ENCODE peak calls at places on chromosomes 11 and 22, in six cellular contexts. Z, V, A, O, J and Q are unnamed samples.
A peak's percentile ranks its signal among the peaks of the same experiment; 100 is the strongest.

GRCh38 chr11:13098890-13099289 is 89.8 kb downstream of the RASSF10 start:
- DNase-seq in A (no peak), Z (no peak), V (no peak), J (no peak), O (no peak), Q (no peak)

GRCh38 chr22:46367707-46368191 is 32.2 kb downstream of the TRMU start:
- DNase-seq in A (peak; percentile 89), Z (peak; percentile 40), J (peak; percentile 79), V (peak; percentile 46), O (peak; percentile 96), Q (peak; percentile 48)

GRCh38 chr22:36744791-36745190 is 31.1 kb downstream of the IFT27 start:
- DNase-seq in Z (no peak), O (no peak), J (no peak), A (peak; percentile 11), V (no peak), Q (no peak)

GRCh38 chr11:119878990-119879389 is 150.0 kb upstream of the NECTIN1 start:
- DNase-seq in A (no peak), V (no peak), O (no peak), J (no peak), Z (no peak), Q (no peak)

GRCh38 chr22:28051091-28051786 is 132.2 kb upstream of the PITPNB start:
- DNase-seq in A (no peak), J (no peak), Z (no peak), V (no peak), O (no peak), Q (no peak)

GRCh38 chr11:65440831-65441499 is 18.4 kb downstream of the NEAT1 start:
- DNase-seq in J (no peak), V (peak; percentile 78), O (no peak), Z (peak; percentile 43), A (no peak), Q (no peak)

GRCh38 chr11:2647167-2647566 is 52.6 kb downstream of the KCNQ1OT1 start:
- DNase-seq in O (no peak), Z (no peak), V (no peak), J (no peak), A (no peak), Q (no peak)

GRCh38 chr11:129968611-129969419 is 33.8 kb downstream of the PRDM10 start:
- DNase-seq in O (no peak), Z (no peak), A (no peak), V (no peak), J (no peak), Q (no peak)

GRCh38 chr11:78711732-78712131 is 137.1 kb upstream of the NARS2 start:
- DNase-seq in O (no peak), A (no peak), Z (no peak), J (no peak), V (no peak), Q (no peak)

GRCh38 chr11:120344302-120345004 is 8.2 kb downstream of the ARHGEF12 start:
- DNase-seq in V (peak; percentile 80), A (no peak), O (no peak), J (no peak), Z (peak; percentile 43), Q (no peak)

GRCh38 chr22:42376721-42377177 is 55.5 kb downstream of the NFAM1 start:
- DNase-seq in V (peak; percentile 71), Z (peak; percentile 19), J (peak; percentile 90), O (no peak), A (peak; percentile 81), Q (peak; percentile 87)

GRCh38 chr22:22817468-22818201 is 70.0 kb upstream of the IGLL5 start:
- DNase-seq in Z (no peak), O (no peak), A (no peak), V (no peak), J (no peak), Q (no peak)

GRCh38 chr11:12223771-12224536 is 113.6 kb downstream of the MICAL2 start:
- DNase-seq in J (no peak), O (no peak), V (no peak), A (no peak), Z (peak; percentile 27), Q (no peak)

GRCh38 chr11:62721994-62722393 is 5.3 kb downstream of the HNRNPUL2 start:
- DNase-seq in J (peak; percentile 73), A (no peak), O (no peak), V (peak; percentile 67), Z (peak; percentile 40), Q (no peak)

GRCh38 chr11:65427691-65428577 is 5.3 kb downstream of the NEAT1 start:
- DNase-seq in A (peak; percentile 36), O (no peak), Z (peak; percentile 78), J (no peak), V (peak; percentile 90), Q (no peak)

GRCh38 chr11:67691149-67691548 is 16.7 kb upstream of the ALDH3B2 start:
- DNase-seq in Z (no peak), V (no peak), A (no peak), O (no peak), J (peak; percentile 39), Q (no peak)

GRCh38 chr11:130478204-130478701 is 29.8 kb downstream of the ADAMTS15 start:
- DNase-seq in O (peak; percentile 44), Z (peak; percentile 95), V (peak; percentile 96), A (no peak), J (peak; percentile 67), Q (no peak)

GRCh38 chr11:23944939-23945338 is 551.9 kb upstream of the LUZP2 start:
- DNase-seq in O (no peak), A (no peak), Z (no peak), J (no peak), V (no peak), Q (no peak)

GRCh38 chr11:111185259-111185658 is 60.3 kb upstream of the POU2AF2 start:
- DNase-seq in O (no peak), A (no peak), Z (peak; percentile 71), J (no peak), V (peak; percentile 8), Q (no peak)

GRCh38 chr11:34508514-34508913 is 5.1 kb downstream of the ELF5 start:
- DNase-seq in J (no peak), O (no peak), A (no peak), Z (peak; percentile 32), V (no peak), Q (no peak)

GRCh38 chr22:43270314-43270908 is 72.8 kb downstream of the SCUBE1 start:
- DNase-seq in O (peak; percentile 82), Z (no peak), A (peak; percentile 90), J (peak; percentile 90), V (peak; percentile 44), Q (no peak)

GRCh38 chr22:29202231-29203192 is 3.2 kb upstream of the EMID1 start:
- DNase-seq in O (no peak), A (peak; percentile 77), V (peak; percentile 82), Z (peak; percentile 55), J (peak; percentile 64), Q (no peak)

GRCh38 chr11:2122222-2122906 is 16.8 kb downstream of the IGF2 start:
- DNase-seq in O (peak; percentile 47), V (peak; percentile 60), A (no peak), J (no peak), Z (peak; percentile 33), Q (no peak)

GRCh38 chr22:42214625-42215415 is 55.6 kb downstream of the TCF20 start:
- DNase-seq in A (no peak), Z (no peak), J (peak; percentile 32), V (no peak), O (no peak), Q (no peak)

GRCh38 chr11:3197878-3198528 is 20.6 kb downstream of the MRGPRG start:
- DNase-seq in V (no peak), O (no peak), A (no peak), J (no peak), Z (no peak), Q (no peak)

GRCh38 chr11:45810431-45811108 is 5.6 kb downstream of the SLC35C1 start:
- DNase-seq in O (no peak), V (no peak), J (no peak), Z (no peak), A (no peak), Q (no peak)
- H2BK15ac ChIP-seq in O (no peak overlapping the region), V (no peak overlapping the region), J (no peak overlapping the region), Z (no peak overlapping the region), A (no peak overlapping the region), Q (no peak overlapping the region)

DNA sequence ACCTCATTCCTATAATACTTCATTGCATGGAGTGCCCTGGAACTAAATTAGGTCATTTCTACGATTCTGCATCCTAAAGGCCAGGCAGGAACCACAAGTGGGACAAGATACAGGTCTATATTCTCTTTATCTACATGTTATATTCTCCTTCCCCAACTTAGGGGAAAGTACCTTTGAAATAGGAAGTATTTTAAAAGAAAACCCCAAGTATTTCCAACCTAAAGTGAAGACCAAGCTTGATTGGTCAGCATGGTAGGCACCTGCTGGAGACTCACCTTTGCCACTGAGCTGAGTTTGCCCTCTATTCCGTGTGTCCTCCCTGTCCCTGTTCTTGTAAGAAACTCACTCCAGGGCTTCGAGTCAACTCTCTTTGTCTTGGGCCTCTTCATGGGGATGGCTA is 11.2 kb upstream of the LYVE1 start:
- DNase-seq in Z (no peak), O (no peak), V (no peak), A (no peak), J (no peak), Q (no peak)
- H3K4me1 ChIP-seq in Z (peaks cover 26% of the 10 kb centered on the region), O (no peaks in the 10 kb centered on the region), V (peaks cover 1% of the 10 kb centered on the region), A (no peaks in the 10 kb centered on the region), J (peaks cover 4% of the 10 kb centered on the region), Q (peaks cover 2% of the 10 kb centered on the region)

GRCh38 chr11:44564653-44565007 is 833 bp upstream of the CD82 start:
- DNase-seq in O (no peak), A (peak; percentile 45), Z (peak; percentile 84), V (peak; percentile 87), J (no peak), Q (no peak)

GRCh38 chr11:44566559-44566949 is 1.1 kb downstream of the CD82 start:
- DNase-seq in O (no peak), V (no peak), A (no peak), J (no peak), Z (no peak), Q (no peak)

GRCh38 chr11:44565008-44565745 is at the start of gene CD82:
- DNase-seq in J (peak; percentile 99), O (peak; percentile 99), A (peak; percentile 100), V (peak; percentile 99), Z (peak; percentile 97), Q (peak; percentile 99)

GRCh38 chr11:44566952-44567875 is 1.8 kb downstream of the CD82 start:
- DNase-seq in V (peak; percentile 59), A (no peak), Z (no peak), J (no peak), O (no peak), Q (no peak)

GRCh38 chr11:44565746-44566558 is 489 bp downstream of the CD82 start:
- DNase-seq in V (no peak), O (no peak), J (peak; percentile 30), A (peak; percentile 45), Z (no peak), Q (no peak)
- H2BK15ac ChIP-seq in V (peak overlapping the region; percentile 71), O (peak overlapping the region; percentile 13), J (no peak overlapping the region), A (no peak overlapping the region), Z (peak overlapping the region; percentile 5), Q (peak overlapping the region; percentile 87)

GRCh38 chr22:50305393-50305657 is 2.1 kb downstream of the PLXNB2 start:
- DNase-seq in Z (no peak), O (no peak), J (no peak), V (no peak), A (no peak), Q (no peak)

GRCh38 chr22:50307891-50308596 is 598 bp upstream of the PLXNB2 start:
- DNase-seq in J (no peak), Z (no peak), O (no peak), V (no peak), A (no peak), Q (no peak)

GRCh38 chr22:50308597-50308935 is 1.1 kb upstream of the PLXNB2 start:
- DNase-seq in O (no peak), Z (peak; percentile 40), J (peak; percentile 27), V (peak; percentile 86), A (peak; percentile 71), Q (no peak)

GRCh38 chr22:50305658-50306566 is 1.5 kb downstream of the PLXNB2 start:
- DNase-seq in O (no peak), V (peak; percentile 90), Z (peak; percentile 95), A (no peak), J (peak; percentile 53), Q (no peak)

GRCh38 chr22:50306753-50307749 is at the start of gene PLXNB2:
- DNase-seq in A (peak; percentile 65), J (peak; percentile 88), O (peak; percentile 78), Z (peak; percentile 80), V (peak; percentile 81), Q (peak; percentile 82)
- H3K4me1 ChIP-seq in A (no peaks in the 10 kb centered on the region), J (no peaks in the 10 kb centered on the region), O (peaks cover 3% of the 10 kb centered on the region), Z (peaks cover 48% of the 10 kb centered on the region), V (peaks cover 59% of the 10 kb centered on the region), Q (peaks cover 44% of the 10 kb centered on the region)